ENCODE peak calls at places on chromosomes 11 and 22, in ten cellular contexts. X is mammary epithelial cell, A is MM.1S, W is astrocyte, F is HepG2, Q is neural progenitor cell, G is GM23248, H is fibroblast of lung, Y is GM23338, N is HCT116. J is an unnamed sample.

GRCh38 chr22:50136431-50137047 is 34.0 kb upstream of the PANX2 start:
- DNase-seq in X (peak; percentile 16), Y (no peak), W (no peak), F (no peak), Q (no peak), N (no peak), A (no peak), G (no peak), H (peak; percentile 33), J (no peak)

GRCh38 chr11:75536786-75537629 is 11.3 kb upstream of the GDPD5 start:
- DNase-seq in W (peak; percentile 29), H (no peak), G (peak; percentile 37), Y (no peak), Q (no peak), A (no peak), N (peak; percentile 87), X (peak; percentile 58), F (no peak), J (no peak)

GRCh38 chr11:118168751-118169150 is 7.7 kb downstream of the SCN2B start:
- DNase-seq in Q (no peak), A (no peak), X (peak; percentile 40), Y (no peak), W (no peak), N (no peak), F (no peak), G (no peak), H (no peak), J (no peak)

GRCh38 chr11:67082071-67082791 is 25.6 kb downstream of the RHOD start:
- DNase-seq in N (no peak), A (peak; percentile 54), Y (peak; percentile 61), F (no peak), G (peak; percentile 22), X (no peak), Q (peak; percentile 45), H (peak; percentile 25), W (no peak), J (peak; percentile 65)

GRCh38 chr11:133508448-133508847 is 23.9 kb downstream of the OPCML start:
- DNase-seq in Q (no peak), G (no peak), X (no peak), W (no peak), Y (no peak), H (no peak), A (no peak), N (no peak), F (no peak), J (no peak)

GRCh38 chr11:109140857-109141515 is 281.0 kb upstream of the C11orf87 start:
- DNase-seq in H (no peak), W (no peak), N (no peak), A (no peak), Q (no peak), Y (no peak), G (no peak), F (no peak), X (no peak), J (no peak)

GRCh38 chr22:47567741-47568140 is 805.3 kb downstream of the TBC1D22A start:
- DNase-seq in Y (no peak), X (no peak), N (no peak), H (peak; percentile 27), F (no peak), G (no peak), Q (no peak), A (no peak), W (no peak), J (no peak)

GRCh38 chr22:44537016-44537936 is 39.2 kb upstream of the RTL6 start:
- DNase-seq in W (no peak), G (peak; percentile 24), X (no peak), Q (no peak), N (no peak), F (no peak), A (no peak), Y (no peak), H (no peak), J (no peak)

GRCh38 chr22:26552466-26552865 is 37.5 kb downstream of the TPST2 start:
- DNase-seq in N (no peak), H (peak; percentile 35), G (peak; percentile 12), F (no peak), Y (no peak), W (peak; percentile 41), X (no peak), Q (no peak), A (no peak), J (no peak)

GRCh38 chr22:42642801-42643631 is 2.6 kb upstream of the ATP5MGL start:
- DNase-seq in A (no peak), W (no peak), N (no peak), Q (peak; percentile 31), X (no peak), F (no peak), H (no peak), G (no peak), Y (no peak), J (peak; percentile 48)

GRCh38 chr11:95067828-95068244 is 1.1 kb downstream of the SRSF8 start:
- DNase-seq in F (no peak), N (no peak), Q (no peak), A (no peak), X (no peak), G (no peak), W (no peak), H (peak; percentile 39), Y (no peak), J (no peak)

GRCh38 chr11:12768731-12769673 is 94.8 kb downstream of the TEAD1 start:
- DNase-seq in Q (no peak), X (no peak), N (no peak), F (no peak), A (no peak), W (no peak), Y (no peak), H (no peak), G (no peak), J (no peak)

GRCh38 chr11:86116996-86117705 is 48.3 kb upstream of the PICALM start:
- DNase-seq in Y (no peak), N (no peak), F (no peak), H (no peak), Q (no peak), W (peak; percentile 73), A (no peak), G (peak; percentile 78), X (peak; percentile 86), J (peak; percentile 19)

GRCh38 chr22:20946080-20946986 is 20.7 kb upstream of the AIFM3 start:
- DNase-seq in N (no peak), A (no peak), H (no peak), F (no peak), X (no peak), G (peak; percentile 60), Y (no peak), W (peak; percentile 47), Q (no peak), J (no peak)

GRCh38 chr11:34948721-34949120 is 32.3 kb downstream of the PDHX start:
- DNase-seq in A (no peak), W (peak; percentile 60), Q (no peak), Y (no peak), X (no peak), H (peak; percentile 32), N (no peak), G (peak; percentile 52), F (no peak), J (no peak)

GRCh38 chr11:20668844-20669832 is at the start of gene NELL1:
- DNase-seq in Y (peak; percentile 68), H (no peak), F (no peak), G (no peak), A (no peak), W (no peak), X (peak; percentile 5), N (no peak), Q (peak; percentile 75), J (peak; percentile 42)
- TF ChIP-seq EZH2 in Y (peak; percentile 63), H (peak; percentile 72), F (peak; percentile 44), G (peak; percentile 68), A (no peak), W (peak; percentile 24), X (peak; percentile 96), N (no peak), Q (peak; percentile 83), J (peak; percentile 69)

DNA sequence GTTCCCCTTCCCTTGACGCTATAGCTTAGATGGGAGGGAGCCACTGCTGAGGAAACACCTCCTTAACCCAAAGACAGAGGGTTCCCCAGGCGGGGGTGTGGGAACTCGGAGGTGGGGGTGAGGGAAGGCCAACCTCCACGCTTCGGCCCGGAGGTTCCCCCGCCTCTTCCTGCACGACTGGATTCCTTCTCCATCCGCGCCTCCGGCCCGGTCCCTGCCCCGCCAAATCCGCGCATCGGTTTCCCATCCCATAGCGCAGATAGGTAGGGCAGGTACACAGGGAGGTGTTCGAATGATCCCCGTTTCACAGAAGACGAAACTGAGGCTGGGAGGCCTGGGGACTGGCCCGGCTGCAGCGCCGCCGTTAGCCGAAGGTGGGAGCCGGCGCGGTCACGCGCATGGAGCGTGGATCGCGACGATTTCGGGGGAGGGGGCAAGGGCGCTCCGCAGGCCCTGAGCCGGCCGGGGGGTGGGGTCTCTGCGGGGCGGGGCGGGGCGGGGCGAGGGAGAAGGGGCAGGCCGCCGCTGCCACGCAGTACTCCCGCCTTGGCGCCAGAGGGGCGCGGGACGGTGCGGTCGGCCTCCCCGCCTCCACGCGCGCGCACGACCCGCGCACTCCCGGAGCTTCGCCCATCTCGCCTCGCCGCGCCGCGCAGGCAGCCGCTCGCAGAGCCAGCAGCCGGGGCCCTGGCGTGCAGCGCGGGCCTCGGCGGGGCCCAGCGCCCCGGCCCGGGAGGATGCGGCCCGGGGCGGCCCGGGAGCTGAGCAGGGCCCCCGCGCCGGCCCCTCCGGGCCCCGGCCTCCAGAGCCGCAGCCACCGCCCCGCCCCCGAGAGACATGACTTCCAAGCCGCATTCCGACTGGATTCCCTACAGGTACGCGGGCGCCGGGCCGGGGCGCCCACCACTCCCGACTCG is at the start of gene TUB:
- DNase-seq in G (peak; percentile 70), F (no peak), H (no peak), N (no peak), Y (peak; percentile 86), W (no peak), A (no peak), Q (peak; percentile 78), X (no peak), J (peak; percentile 67)
- TF ChIP-seq EZH2 in G (no peak), F (no peak), H (no peak), N (no peak), Y (no peak), W (no peak), A (no peak), Q (no peak), X (no peak), J (no peak)

DNA sequence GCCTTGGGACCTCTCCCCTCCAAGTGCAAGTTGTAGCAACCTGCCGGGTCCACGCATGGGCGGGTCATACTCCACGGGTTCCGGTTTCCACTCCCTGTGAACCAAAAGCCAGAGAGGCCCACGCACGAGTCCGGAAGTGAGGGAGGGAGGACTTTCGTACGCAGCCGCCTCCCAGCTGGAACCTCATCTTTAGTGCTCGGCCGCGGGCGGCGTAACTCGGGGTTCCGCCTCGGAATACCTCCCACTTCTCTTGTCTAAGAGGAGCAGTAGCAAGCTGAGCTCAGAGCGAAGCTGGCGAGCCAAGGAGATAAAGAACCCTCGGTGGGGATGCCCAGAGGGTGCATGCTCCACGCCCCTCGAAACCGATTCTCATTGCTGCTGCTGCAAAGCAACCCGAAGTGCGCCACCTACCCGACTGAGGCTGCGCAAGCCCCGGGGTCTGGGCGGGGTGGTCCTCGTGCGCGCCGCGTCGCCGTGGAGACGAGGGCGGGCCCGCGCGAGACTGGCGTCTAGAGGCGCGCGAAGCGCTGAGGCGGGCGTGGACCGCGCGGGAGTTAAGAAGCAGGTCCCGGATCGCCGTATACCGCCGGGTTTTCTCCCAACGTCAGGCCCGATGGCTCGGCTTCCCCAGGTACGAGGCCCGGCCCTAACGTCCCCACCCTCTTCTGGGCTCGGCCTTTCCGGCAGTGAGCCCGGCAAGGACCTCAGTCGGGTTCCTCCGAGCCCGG is at the start of gene SFI1:
- DNase-seq in G (peak; percentile 96), Q (peak; percentile 93), H (peak; percentile 86), X (peak; percentile 89), W (peak; percentile 79), A (peak; percentile 96), Y (peak; percentile 93), F (peak; percentile 74), N (peak; percentile 74), J (peak; percentile 94)
- TF ChIP-seq EZH2 in G (no peak), Q (no peak), H (no peak), X (no peak), W (no peak), A (no peak), Y (no peak), F (no peak), N (no peak), J (no peak)

GRCh38 chr11:61752117-61752924 is at the start of gene MYRF:
- DNase-seq in A (peak; percentile 27), Y (peak; percentile 80), G (peak; percentile 79), N (no peak), W (no peak), H (no peak), F (no peak), X (no peak), Q (peak; percentile 88), J (peak; percentile 88)
- TF ChIP-seq EZH2 in A (no peak), Y (no peak), G (no peak), N (no peak), W (no peak), H (no peak), F (no peak), X (no peak), Q (peak; percentile 21), J (no peak)